ENCODE peak calls at places on chromosomes 13 and 19, in seven cellular contexts. R is brain pericyte; P is left ventricle myocardium superior; E is amygdala; M is stimulated activated CD4-positive, alpha-beta T cell treated with anti-CD3 and anti-CD28 coated beads, Interleukin-2, amount 100 ng/mL, for 24 hours; Z is fibroblast of pulmonary artery; J is MCF 10A. V is an unnamed sample.

GRCh38 chr13:22740264-22740663 is 440.5 kb upstream of the SGCG start:
- DNase-seq in Z (no peak), M (no peak), R (no peak), J (no peak), E (no peak), P (no peak), V (no peak)

GRCh38 chr13:30255696-30256095 is 51.7 kb downstream of the KATNAL1 start:
- DNase-seq in Z (peak; percentile 15), M (no peak), E (no peak), R (no peak), P (no peak), J (no peak), V (peak; percentile 9)

GRCh38 chr13:20160346-20161274 is at the start of gene GJA3:
- DNase-seq in Z (peak; percentile 19), J (peak; percentile 57), M (peak; percentile 74), P (peak; percentile 83), R (no peak), E (no peak), V (peak; percentile 28)

GRCh38 chr13:32309812-32310706 is 5.1 kb downstream of the ZAR1L start:
- DNase-seq in M (no peak), P (no peak), R (peak; percentile 12), J (peak; percentile 72), Z (peak; percentile 82), E (no peak), V (peak; percentile 81)

GRCh38 chr19:9971341-9971897 is 35.1 kb upstream of the OLFM2 start:
- DNase-seq in Z (no peak), E (no peak), M (no peak), J (no peak), P (no peak), R (no peak), V (no peak)

GRCh38 chr13:50912851-50913250 is 3.3 kb downstream of the RNASEH2B start:
- DNase-seq in E (no peak), J (no peak), P (no peak), Z (no peak), R (no peak), M (no peak), V (no peak)

GRCh38 chr19:20273951-20274578 is 107.1 kb downstream of the ZNF486 start:
- DNase-seq in E (no peak), R (no peak), J (no peak), M (no peak), P (no peak), Z (no peak), V (no peak)

GRCh38 chr13:59679239-59679638 is 484.5 kb downstream of the DIAPH3 start:
- DNase-seq in P (no peak), Z (no peak), E (no peak), R (no peak), J (no peak), M (no peak), V (peak; percentile 7)

GRCh38 chr19:50896591-50897190 is 14.5 kb downstream of the KLK4 start:
- DNase-seq in E (no peak), Z (peak; percentile 25), J (peak; percentile 38), P (no peak), R (no peak), M (peak; percentile 8), V (peak; percentile 10)

GRCh38 chr19:38142176-38143035 is 81.6 kb downstream of the DPF1 start:
- DNase-seq in J (peak; percentile 76), M (peak; percentile 66), P (peak; percentile 77), R (no peak), Z (peak; percentile 63), E (peak; percentile 34), V (peak; percentile 69)

GRCh38 chr19:17420267-17420924 is 549 bp downstream of the MVB12A start:
- DNase-seq in E (no peak), M (peak; percentile 41), P (peak; percentile 52), Z (no peak), R (no peak), J (peak; percentile 49), V (peak; percentile 60)

GRCh38 chr13:80359459-80360297 is 18.8 kb upstream of the SPRY2 start:
- DNase-seq in R (no peak), Z (peak; percentile 82), J (no peak), M (no peak), E (no peak), P (no peak), V (peak; percentile 42)

GRCh38 chr13:51590966-51591627 is 6.8 kb downstream of the WDFY2 start:
- DNase-seq in P (no peak), M (no peak), J (peak; percentile 91), E (no peak), R (peak; percentile 45), Z (peak; percentile 96), V (peak; percentile 37)

GRCh38 chr19:15871570-15871969 is 26.3 kb downstream of the CYP4F2 start:
- DNase-seq in J (no peak), P (no peak), Z (no peak), M (peak; percentile 17), R (no peak), E (no peak), V (no peak)

V was measured in dermis blood vessel endothelial cell.